ENCODE peak calls at places on chromosomes 3 and 15, in ten cellular contexts. C, Z, M, D, E, K, J, N, V and Y are unnamed samples.

GRCh38 chr3:139670196-139670595 is 7.6 kb downstream of the NMNAT3 start:
- DNase-seq in C (no peak), Z (no peak), M (no peak), D (no peak), E (no peak), K (no peak), J (no peak), N (no peak), V (no peak), Y (peak; percentile 28)

GRCh38 chr15:58438111-58438510 is 6.3 kb downstream of the LIPC start:
- DNase-seq in C (no peak), Z (no peak), M (no peak), D (no peak), E (no peak), K (no peak), J (no peak), N (no peak), V (no peak), Y (no peak)

GRCh38 chr15:57415559-57415958 is 39.3 kb downstream of the CGNL1 start:
- DNase-seq in C (peak; percentile 17), Z (no peak), M (no peak), D (no peak), E (no peak), K (no peak), J (no peak), N (no peak), V (no peak), Y (no peak)

GRCh38 chr15:85116494-85116893 is 134.8 kb downstream of the PDE8A start:
- DNase-seq in C (no peak), Z (no peak), M (no peak), D (no peak), E (no peak), K (no peak), J (no peak), N (no peak), V (no peak), Y (no peak)

GRCh38 chr15:64792282-64792681 is 16.9 kb upstream of the RBPMS2 start:
- DNase-seq in C (no peak), Z (no peak), M (no peak), D (no peak), E (no peak), K (peak; percentile 18), J (no peak), N (no peak), V (no peak), Y (no peak)

GRCh38 chr3:141484701-141485287 is 2.0 kb upstream of the RASA2 start:
- DNase-seq in C (no peak), Z (no peak), M (no peak), D (no peak), E (no peak), K (no peak), J (no peak), N (no peak), V (no peak), Y (no peak)

GRCh38 chr3:99319961-99320360 is 318.4 kb upstream of the COL8A1 start:
- DNase-seq in C (no peak), Z (no peak), M (no peak), D (no peak), E (no peak), K (peak; percentile 94), J (no peak), N (no peak), V (no peak), Y (no peak)

GRCh38 chr15:96345560-96346389 is 15.3 kb downstream of the NR2F2 start:
- DNase-seq in C (peak; percentile 75), Z (peak; percentile 61), M (no peak), D (peak; percentile 72), E (peak; percentile 83), K (peak; percentile 83), J (peak; percentile 89), N (no peak), V (peak; percentile 72), Y (peak; percentile 91)

GRCh38 chr3:120506076-120506827 is 55.5 kb upstream of the FSTL1 start:
- DNase-seq in C (no peak), Z (no peak), M (no peak), D (no peak), E (no peak), K (peak; percentile 28), J (no peak), N (no peak), V (no peak), Y (no peak)

GRCh38 chr15:61701455-61701854 is 358.8 kb downstream of the VPS13C start:
- DNase-seq in C (no peak), Z (no peak), M (no peak), D (no peak), E (no peak), K (no peak), J (no peak), N (no peak), V (no peak), Y (no peak)

GRCh38 chr15:69854521-69855171 is 243.1 kb downstream of the TLE3 start:
- DNase-seq in C (no peak), Z (no peak), M (no peak), D (no peak), E (no peak), K (peak; percentile 94), J (no peak), N (no peak), V (no peak), Y (no peak)

GRCh38 chr3:11600501-11601282 is 43.0 kb downstream of the VGLL4 start:
- DNase-seq in C (peak; percentile 75), Z (peak; percentile 83), M (no peak), D (no peak), E (peak; percentile 84), K (peak; percentile 100), J (peak; percentile 94), N (no peak), V (peak; percentile 57), Y (peak; percentile 78)

GRCh38 chr15:58522865-58523264 is 91.1 kb downstream of the LIPC start:
- DNase-seq in C (no peak), Z (no peak), M (no peak), D (no peak), E (no peak), K (no peak), J (no peak), N (no peak), V (no peak), Y (peak; percentile 78)

GRCh38 chr15:81133782-81134461 is at the start of gene CFAP161:
- DNase-seq in C (peak; percentile 78), Z (peak; percentile 57), M (no peak), D (peak; percentile 60), E (peak; percentile 86), K (peak; percentile 69), J (peak; percentile 74), N (no peak), V (peak; percentile 75), Y (peak; percentile 94)

GRCh38 chr15:67164811-67165652 is 89.4 kb downstream of the AAGAB start:
- DNase-seq in C (no peak), Z (no peak), M (no peak), D (no peak), E (peak; percentile 17), K (peak; percentile 70), J (no peak), N (no peak), V (no peak), Y (no peak)
- TF ChIP-seq CTCF in C (no peak), Z (no peak), M (no peak), D (no peak), E (no peak), K (no peak), J (no peak), N (no peak), V (no peak), Y (no peak)

DNA sequence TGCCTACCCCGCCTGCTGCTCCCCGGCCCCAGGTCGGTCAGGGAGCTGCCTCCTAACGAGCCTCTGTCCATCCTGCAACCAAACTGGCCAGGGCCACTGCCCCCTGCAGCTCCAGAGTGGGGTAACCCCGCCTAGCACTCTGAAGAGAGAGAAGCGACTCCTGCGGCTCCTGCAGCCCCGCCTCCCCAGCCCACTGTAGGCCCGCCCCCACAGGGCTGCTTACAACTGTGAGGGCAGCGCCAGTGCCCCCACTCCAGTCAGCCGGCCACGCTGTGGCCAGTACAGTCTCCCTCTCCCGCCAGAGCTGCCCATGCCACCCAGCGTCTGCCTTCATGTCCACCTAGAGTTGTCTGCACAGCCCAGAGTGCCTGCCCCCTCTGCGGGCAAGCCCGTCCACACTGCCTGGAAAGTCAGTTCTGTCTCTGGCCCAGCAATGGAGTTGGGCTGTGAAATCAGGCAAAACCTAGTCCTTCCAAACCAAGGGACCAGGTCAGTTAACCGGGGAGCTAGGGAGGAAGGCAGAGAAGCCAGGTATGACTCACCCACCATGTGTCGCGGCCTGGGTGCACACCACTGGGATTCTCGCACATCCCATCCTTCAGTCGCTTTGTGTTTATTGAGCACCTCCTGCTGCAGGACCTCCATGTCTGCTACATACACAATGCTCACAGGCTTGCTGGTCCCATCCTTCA is 2.4 kb downstream of the UCN2 start:
- DNase-seq in C (peak; percentile 60), Z (no peak), M (peak; percentile 31), D (peak; percentile 60), E (peak; percentile 64), K (peak; percentile 64), J (peak; percentile 67), N (no peak), V (peak; percentile 45), Y (no peak)
- TF ChIP-seq POLR2A in C (peak; percentile 23), Z (no peak), M (no peak), D (no peak), E (no peak), K (no peak), J (no peak), N (no peak), V (no peak), Y (no peak)

GRCh38 chr15:39922450-39923092 is 2.5 kb upstream of the GPR176 start:
- DNase-seq in C (no peak), Z (no peak), M (no peak), D (no peak), E (no peak), K (no peak), J (no peak), N (no peak), V (no peak), Y (no peak)

GRCh38 chr15:39919740-39920509 is at the start of gene GPR176:
- DNase-seq in C (peak; percentile 28), Z (no peak), M (no peak), D (peak; percentile 30), E (peak; percentile 41), K (peak; percentile 84), J (peak; percentile 26), N (no peak), V (no peak), Y (peak; percentile 48)

GRCh38 chr15:39920510-39921273 is 626 bp upstream of the GPR176 start:
- DNase-seq in C (peak; percentile 70), Z (peak; percentile 72), M (peak; percentile 72), D (peak; percentile 77), E (peak; percentile 78), K (peak; percentile 84), J (peak; percentile 63), N (peak; percentile 6), V (peak; percentile 74), Y (peak; percentile 93)

GRCh38 chr15:39919396-39919739 is 698 bp downstream of the GPR176 start:
- DNase-seq in C (no peak), Z (no peak), M (no peak), D (no peak), E (no peak), K (no peak), J (no peak), N (no peak), V (no peak), Y (peak; percentile 85)

GRCh38 chr15:39921274-39921638 is 1.2 kb upstream of the GPR176 start:
- DNase-seq in C (no peak), Z (no peak), M (no peak), D (no peak), E (no peak), K (no peak), J (no peak), N (no peak), V (no peak), Y (no peak)
- H3K4me3 ChIP-seq in C (peak overlapping the region; percentile 50), Z (peak overlapping the region; percentile 78), M (peak overlapping the region; percentile 58), D (peak overlapping the region; percentile 62), E (peak overlapping the region; percentile 49), K (peak overlapping the region; percentile 76), J (peak overlapping the region; percentile 11), N (peak overlapping the region; percentile 70), V (peak overlapping the region; percentile 78), Y (peak overlapping the region; percentile 66)

GRCh38 chr15:77784361-77785292 is 151.9 kb upstream of the LINGO1 start:
- DNase-seq in C (no peak), Z (no peak), M (no peak), D (no peak), E (no peak), K (no peak), J (no peak), N (no peak), V (no peak), Y (no peak)
- TF ChIP-seq CTCF in C (no peak), Z (no peak), M (no peak), D (no peak), E (no peak), K (peak; percentile 32), J (no peak), N (no peak), V (no peak), Y (no peak)